ENCODE peak calls at places on chromosome 2, in ten cellular contexts. One of them, this sample, is unnamed.

GRCh38 chr2:1538663-1539062 is 125.4 kb downstream of the TPO start:
- DNase-seq in astrocyte of the spinal cord: peak
- DNase-seq in fibroblast of pulmonary artery: peak
- DNase-seq in astrocyte: no peak
- DNase-seq in BE2C: peak
- DNase-seq in spleen: no peak
- DNase-seq in osteocyte: no peak
- DNase-seq in progenitor cell of endocrine pancreas: no peak
- DNase-seq in lower leg skin: no peak
- DNase-seq in GM06990: no peak
- DNase-seq in this sample: no peak

GRCh38 chr2:2847131-2847740 is 516.2 kb upstream of the MYT1L start:
- DNase-seq in BE2C: peak
- DNase-seq in fibroblast of pulmonary artery: no peak
- DNase-seq in astrocyte of the spinal cord: no peak
- DNase-seq in lower leg skin: no peak
- DNase-seq in astrocyte: no peak
- DNase-seq in spleen: peak
- DNase-seq in GM06990: no peak
- DNase-seq in progenitor cell of endocrine pancreas: no peak
- DNase-seq in osteocyte: no peak
- DNase-seq in this sample: no peak

GRCh38 chr2:98032086-98032485 is 36.3 kb upstream of the TMEM131 start:
- DNase-seq in spleen: no peak
- DNase-seq in osteocyte: no peak
- DNase-seq in BE2C: no peak
- DNase-seq in lower leg skin: no peak
- DNase-seq in progenitor cell of endocrine pancreas: no peak
- DNase-seq in GM06990: no peak
- DNase-seq in astrocyte: no peak
- DNase-seq in astrocyte of the spinal cord: no peak
- DNase-seq in fibroblast of pulmonary artery: no peak
- DNase-seq in this sample: no peak

GRCh38 chr2:118123561-118124232 is 35.4 kb downstream of the INSIG2 start:
- DNase-seq in BE2C: no peak
- DNase-seq in fibroblast of pulmonary artery: peak
- DNase-seq in osteocyte: no peak
- DNase-seq in astrocyte of the spinal cord: peak
- DNase-seq in spleen: no peak
- DNase-seq in astrocyte: peak
- DNase-seq in GM06990: no peak
- DNase-seq in progenitor cell of endocrine pancreas: no peak
- DNase-seq in lower leg skin: peak
- DNase-seq in this sample: no peak

GRCh38 chr2:134489732-134490384 is 228.9 kb downstream of the TMEM163 start:
- DNase-seq in fibroblast of pulmonary artery: no peak
- DNase-seq in astrocyte of the spinal cord: no peak
- DNase-seq in spleen: no peak
- DNase-seq in osteocyte: no peak
- DNase-seq in astrocyte: no peak
- DNase-seq in lower leg skin: no peak
- DNase-seq in progenitor cell of endocrine pancreas: no peak
- DNase-seq in BE2C: no peak
- DNase-seq in GM06990: no peak
- DNase-seq in this sample: no peak

GRCh38 chr2:118709786-118710185 is 137.7 kb downstream of the EN1 start:
- DNase-seq in osteocyte: no peak
- DNase-seq in BE2C: no peak
- DNase-seq in GM06990: no peak
- DNase-seq in fibroblast of pulmonary artery: peak
- DNase-seq in progenitor cell of endocrine pancreas: no peak
- DNase-seq in astrocyte: no peak
- DNase-seq in astrocyte of the spinal cord: no peak
- DNase-seq in lower leg skin: no peak
- DNase-seq in spleen: no peak
- DNase-seq in this sample: no peak

GRCh38 chr2:235055891-235056516 is 104.2 kb downstream of the SH3BP4 start:
- DNase-seq in fibroblast of pulmonary artery: peak
- DNase-seq in astrocyte: no peak
- DNase-seq in GM06990: no peak
- DNase-seq in progenitor cell of endocrine pancreas: no peak
- DNase-seq in BE2C: peak
- DNase-seq in spleen: no peak
- DNase-seq in lower leg skin: no peak
- DNase-seq in osteocyte: no peak
- DNase-seq in astrocyte of the spinal cord: no peak
- DNase-seq in this sample: no peak

GRCh38 chr2:160157861-160158813 is 41.9 kb downstream of the ITGB6 start:
- DNase-seq in BE2C: peak
- DNase-seq in osteocyte: no peak
- DNase-seq in lower leg skin: peak
- DNase-seq in astrocyte of the spinal cord: peak
- DNase-seq in progenitor cell of endocrine pancreas: no peak
- DNase-seq in fibroblast of pulmonary artery: peak
- DNase-seq in spleen: no peak
- DNase-seq in astrocyte: peak
- DNase-seq in GM06990: no peak
- DNase-seq in this sample: no peak

GRCh38 chr2:237471457-237472186 is 15.4 kb upstream of the MLPH start:
- DNase-seq in osteocyte: no peak
- DNase-seq in astrocyte: no peak
- DNase-seq in spleen: no peak
- DNase-seq in lower leg skin: no peak
- DNase-seq in GM06990: no peak
- DNase-seq in astrocyte of the spinal cord: peak
- DNase-seq in BE2C: peak
- DNase-seq in fibroblast of pulmonary artery: no peak
- DNase-seq in progenitor cell of endocrine pancreas: no peak
- DNase-seq in this sample: peak

GRCh38 chr2:113039158-113039557 is 13.5 kb downstream of the IL36B start:
- DNase-seq in osteocyte: no peak
- DNase-seq in spleen: no peak
- DNase-seq in progenitor cell of endocrine pancreas: no peak
- DNase-seq in GM06990: no peak
- DNase-seq in astrocyte of the spinal cord: no peak
- DNase-seq in BE2C: no peak
- DNase-seq in lower leg skin: no peak
- DNase-seq in fibroblast of pulmonary artery: no peak
- DNase-seq in astrocyte: no peak
- DNase-seq in this sample: no peak

GRCh38 chr2:113039675-113040074 is 13.0 kb downstream of the IL36B start:
- DNase-seq in astrocyte: no peak
- DNase-seq in GM06990: no peak
- DNase-seq in progenitor cell of endocrine pancreas: no peak
- DNase-seq in astrocyte of the spinal cord: no peak
- DNase-seq in fibroblast of pulmonary artery: no peak
- DNase-seq in lower leg skin: no peak
- DNase-seq in osteocyte: peak
- DNase-seq in spleen: no peak
- DNase-seq in BE2C: no peak
- DNase-seq in this sample: no peak

GRCh38 chr2:113046465-113046864 is 6.2 kb downstream of the IL36B start:
- DNase-seq in GM06990: no peak
- DNase-seq in progenitor cell of endocrine pancreas: no peak
- DNase-seq in osteocyte: no peak
- DNase-seq in lower leg skin: no peak
- DNase-seq in astrocyte: no peak
- DNase-seq in astrocyte of the spinal cord: no peak
- DNase-seq in BE2C: no peak
- DNase-seq in spleen: no peak
- DNase-seq in fibroblast of pulmonary artery: no peak
- DNase-seq in this sample: no peak

GRCh38 chr2:113036763-113037162 is 15.9 kb downstream of the IL36B start:
- DNase-seq in GM06990: no peak
- DNase-seq in astrocyte: no peak
- DNase-seq in spleen: no peak
- DNase-seq in osteocyte: peak
- DNase-seq in lower leg skin: no peak
- DNase-seq in progenitor cell of endocrine pancreas: no peak
- DNase-seq in BE2C: no peak
- DNase-seq in fibroblast of pulmonary artery: no peak
- DNase-seq in astrocyte of the spinal cord: no peak
- DNase-seq in this sample: no peak

DNA sequence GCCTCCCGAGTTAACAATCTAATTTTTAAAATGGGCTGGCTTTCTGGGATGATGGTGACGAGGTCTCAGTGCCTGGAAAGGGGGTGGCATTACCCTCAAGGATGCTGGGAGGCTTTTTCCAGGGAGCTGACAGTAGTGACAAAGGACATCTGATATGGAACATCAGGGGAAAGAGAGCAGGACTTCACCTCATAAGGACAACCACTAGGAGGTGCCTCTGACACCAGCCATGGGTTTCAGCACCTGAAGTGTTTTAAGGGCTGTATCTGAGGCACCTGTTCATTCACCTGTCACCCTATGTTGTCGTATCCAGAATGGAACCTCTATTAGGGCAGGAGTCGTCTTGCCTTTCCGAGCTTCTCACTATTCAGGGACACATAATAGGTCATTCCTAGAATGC is 10.8 kb downstream of the IL36B start:
- DNase-seq in lower leg skin: no peak
- DNase-seq in BE2C: no peak
- DNase-seq in astrocyte of the spinal cord: no peak
- DNase-seq in spleen: no peak
- DNase-seq in osteocyte: peak
- DNase-seq in fibroblast of pulmonary artery: no peak
- DNase-seq in astrocyte: no peak
- DNase-seq in GM06990: no peak
- DNase-seq in progenitor cell of endocrine pancreas: no peak
- DNase-seq in this sample: no peak
- TF ChIP-seq CTCF in lower leg skin: no peak
- TF ChIP-seq CTCF in BE2C: no peak
- TF ChIP-seq CTCF in astrocyte of the spinal cord: no peak
- TF ChIP-seq CTCF in spleen: no peak
- TF ChIP-seq CTCF in osteocyte: no peak
- TF ChIP-seq CTCF in fibroblast of pulmonary artery: peak
- TF ChIP-seq CTCF in astrocyte: no peak
- TF ChIP-seq CTCF in GM06990: peak
- TF ChIP-seq CTCF in progenitor cell of endocrine pancreas: peak
- TF ChIP-seq CTCF in this sample: peak

DNA sequence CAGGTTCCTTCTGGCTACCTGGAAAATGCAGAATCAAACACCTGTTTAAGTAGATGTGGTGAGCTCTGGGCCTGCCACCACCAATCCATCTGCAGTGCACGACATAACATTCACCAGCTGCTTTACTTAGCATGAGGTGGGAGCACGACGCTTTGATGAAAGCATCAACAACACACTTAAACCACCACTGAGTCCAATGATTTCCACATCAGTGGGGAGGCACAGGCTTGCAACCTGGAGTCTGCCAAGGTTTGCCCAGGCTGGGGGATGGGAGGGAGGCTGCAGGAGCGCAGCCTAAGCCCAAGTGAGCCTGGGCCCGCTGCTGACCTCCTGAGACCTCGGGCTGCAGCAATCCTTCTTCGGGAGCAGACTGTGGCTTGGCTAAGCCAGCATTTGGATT is 415.5 kb downstream of the MEIS1 start:
- DNase-seq in fibroblast of pulmonary artery: no peak
- DNase-seq in lower leg skin: no peak
- DNase-seq in astrocyte of the spinal cord: no peak
- DNase-seq in astrocyte: no peak
- DNase-seq in osteocyte: no peak
- DNase-seq in spleen: no peak
- DNase-seq in BE2C: no peak
- DNase-seq in progenitor cell of endocrine pancreas: no peak
- DNase-seq in GM06990: no peak
- DNase-seq in this sample: no peak
- TF ChIP-seq CTCF in fibroblast of pulmonary artery: no peak
- TF ChIP-seq CTCF in lower leg skin: no peak
- TF ChIP-seq CTCF in astrocyte of the spinal cord: no peak
- TF ChIP-seq CTCF in astrocyte: no peak
- TF ChIP-seq CTCF in osteocyte: no peak
- TF ChIP-seq CTCF in spleen: no peak
- TF ChIP-seq CTCF in BE2C: no peak
- TF ChIP-seq CTCF in progenitor cell of endocrine pancreas: no peak
- TF ChIP-seq CTCF in GM06990: no peak
- TF ChIP-seq CTCF in this sample: no peak

GRCh38 chr2:12842917-12843316 is 126.2 kb downstream of the TRIB2 start:
- DNase-seq in BE2C: no peak
- DNase-seq in astrocyte: no peak
- DNase-seq in spleen: no peak
- DNase-seq in astrocyte of the spinal cord: no peak
- DNase-seq in osteocyte: no peak
- DNase-seq in fibroblast of pulmonary artery: no peak
- DNase-seq in lower leg skin: no peak
- DNase-seq in GM06990: no peak
- DNase-seq in progenitor cell of endocrine pancreas: no peak
- DNase-seq in this sample: no peak
- TF ChIP-seq CTCF in BE2C: no peak
- TF ChIP-seq CTCF in astrocyte: no peak
- TF ChIP-seq CTCF in spleen: no peak
- TF ChIP-seq CTCF in astrocyte of the spinal cord: no peak
- TF ChIP-seq CTCF in osteocyte: no peak
- TF ChIP-seq CTCF in fibroblast of pulmonary artery: no peak
- TF ChIP-seq CTCF in lower leg skin: no peak
- TF ChIP-seq CTCF in GM06990: no peak
- TF ChIP-seq CTCF in progenitor cell of endocrine pancreas: no peak
- TF ChIP-seq CTCF in this sample: no peak

GRCh38 chr2:42456126-42456839 is 37.5 kb downstream of the KCNG3 start:
- DNase-seq in astrocyte: no peak
- DNase-seq in progenitor cell of endocrine pancreas: no peak
- DNase-seq in fibroblast of pulmonary artery: no peak
- DNase-seq in lower leg skin: no peak
- DNase-seq in osteocyte: no peak
- DNase-seq in GM06990: no peak
- DNase-seq in spleen: no peak
- DNase-seq in astrocyte of the spinal cord: no peak
- DNase-seq in BE2C: no peak
- DNase-seq in this sample: no peak

GRCh38 chr2:42452545-42452944 is 41.2 kb downstream of the KCNG3 start:
- DNase-seq in osteocyte: no peak
- DNase-seq in astrocyte of the spinal cord: no peak
- DNase-seq in lower leg skin: no peak
- DNase-seq in astrocyte: no peak
- DNase-seq in progenitor cell of endocrine pancreas: no peak
- DNase-seq in spleen: no peak
- DNase-seq in BE2C: no peak
- DNase-seq in GM06990: no peak
- DNase-seq in fibroblast of pulmonary artery: no peak
- DNase-seq in this sample: no peak

GRCh38 chr2:42459296-42459695 is 34.5 kb downstream of the KCNG3 start:
- DNase-seq in astrocyte of the spinal cord: no peak
- DNase-seq in progenitor cell of endocrine pancreas: no peak
- DNase-seq in osteocyte: no peak
- DNase-seq in fibroblast of pulmonary artery: no peak
- DNase-seq in BE2C: no peak
- DNase-seq in astrocyte: no peak
- DNase-seq in spleen: no peak
- DNase-seq in GM06990: no peak
- DNase-seq in lower leg skin: no peak
- DNase-seq in this sample: no peak

GRCh38 chr2:42458396-42458795 is 35.4 kb downstream of the KCNG3 start:
- DNase-seq in spleen: no peak
- DNase-seq in astrocyte of the spinal cord: no peak
- DNase-seq in fibroblast of pulmonary artery: no peak
- DNase-seq in progenitor cell of endocrine pancreas: no peak
- DNase-seq in lower leg skin: no peak
- DNase-seq in BE2C: no peak
- DNase-seq in GM06990: no peak
- DNase-seq in osteocyte: no peak
- DNase-seq in astrocyte: no peak
- DNase-seq in this sample: no peak

GRCh38 chr2:42457011-42457410 is 36.8 kb downstream of the KCNG3 start:
- DNase-seq in GM06990: no peak
- DNase-seq in spleen: no peak
- DNase-seq in lower leg skin: no peak
- DNase-seq in BE2C: no peak
- DNase-seq in astrocyte of the spinal cord: no peak
- DNase-seq in osteocyte: no peak
- DNase-seq in astrocyte: no peak
- DNase-seq in progenitor cell of endocrine pancreas: no peak
- DNase-seq in fibroblast of pulmonary artery: no peak
- DNase-seq in this sample: peak
- TF ChIP-seq CTCF in GM06990: peak
- TF ChIP-seq CTCF in spleen: no peak
- TF ChIP-seq CTCF in lower leg skin: no peak
- TF ChIP-seq CTCF in BE2C: peak
- TF ChIP-seq CTCF in astrocyte of the spinal cord: no peak
- TF ChIP-seq CTCF in osteocyte: no peak
- TF ChIP-seq CTCF in astrocyte: peak
- TF ChIP-seq CTCF in progenitor cell of endocrine pancreas: peak
- TF ChIP-seq CTCF in fibroblast of pulmonary artery: peak
- TF ChIP-seq CTCF in this sample: peak